ENCODE peak calls at places on chromosomes 1 and 21, in five cellular contexts. One of them, this sample, is unnamed. For H3K4me1, the result is how much of the 10 kb centered on the place peaks cover.

GRCh38 chr1:203464226-203464625 is 11.4 kb upstream of the PRELP start:
- DNase-seq in transverse colon: no peak
- DNase-seq in GM23338: no peak
- DNase-seq in prostate gland: no peak
- DNase-seq in stomach: no peak
- DNase-seq in this sample: peak

GRCh38 chr1:55535724-55536262 is 320.6 kb upstream of the USP24 start:
- DNase-seq in GM23338: no peak
- DNase-seq in stomach: no peak
- DNase-seq in transverse colon: no peak
- DNase-seq in prostate gland: no peak
- DNase-seq in this sample: no peak

GRCh38 chr1:147757015-147757990 is 3.1 kb downstream of the GJA5 start:
- DNase-seq in transverse colon: no peak
- DNase-seq in stomach: peak
- DNase-seq in prostate gland: peak
- DNase-seq in GM23338: no peak
- DNase-seq in this sample: no peak

GRCh38 chr21:44984792-44985440 is 45.1 kb downstream of the SLX9 start:
- DNase-seq in prostate gland: no peak
- DNase-seq in stomach: no peak
- DNase-seq in GM23338: peak
- DNase-seq in transverse colon: no peak
- DNase-seq in this sample: no peak

GRCh38 chr1:62377043-62377562 is 57.9 kb upstream of the KANK4 start:
- DNase-seq in transverse colon: no peak
- DNase-seq in GM23338: no peak
- DNase-seq in stomach: no peak
- DNase-seq in prostate gland: no peak
- DNase-seq in this sample: no peak

GRCh38 chr21:44973598-44973997 is 33.8 kb downstream of the SLX9 start:
- DNase-seq in stomach: no peak
- DNase-seq in prostate gland: no peak
- DNase-seq in transverse colon: no peak
- DNase-seq in GM23338: no peak
- DNase-seq in this sample: no peak

GRCh38 chr1:218472885-218473284 is 127.7 kb downstream of the TGFB2 start:
- DNase-seq in prostate gland: no peak
- DNase-seq in stomach: no peak
- DNase-seq in transverse colon: no peak
- DNase-seq in GM23338: no peak
- DNase-seq in this sample: no peak

GRCh38 chr1:145692785-145693443 is 14.3 kb downstream of the PDZK1 start:
- DNase-seq in transverse colon: no peak
- DNase-seq in GM23338: no peak
- DNase-seq in stomach: no peak
- DNase-seq in prostate gland: no peak
- DNase-seq in this sample: no peak

GRCh38 chr1:89975540-89976125 is 19.3 kb upstream of the ZNF326 start:
- DNase-seq in prostate gland: no peak
- DNase-seq in stomach: no peak
- DNase-seq in GM23338: no peak
- DNase-seq in transverse colon: no peak
- DNase-seq in this sample: peak

GRCh38 chr1:10082785-10083479 is 50.2 kb downstream of the UBE4B start:
- DNase-seq in stomach: no peak
- DNase-seq in prostate gland: no peak
- DNase-seq in transverse colon: no peak
- DNase-seq in GM23338: no peak
- DNase-seq in this sample: no peak

GRCh38 chr1:118504867-118505266 is 319.8 kb upstream of the SPAG17 start:
- DNase-seq in GM23338: no peak
- DNase-seq in stomach: peak
- DNase-seq in prostate gland: no peak
- DNase-seq in transverse colon: no peak
- DNase-seq in this sample: no peak

GRCh38 chr1:44254392-44254791 is 41.1 kb downstream of the DMAP1 start:
- DNase-seq in transverse colon: no peak
- DNase-seq in prostate gland: no peak
- DNase-seq in GM23338: no peak
- DNase-seq in stomach: no peak
- DNase-seq in this sample: no peak

GRCh38 chr1:36735939-36736730 is 253.4 kb upstream of the CSF3R start:
- DNase-seq in stomach: no peak
- DNase-seq in transverse colon: no peak
- DNase-seq in prostate gland: no peak
- DNase-seq in GM23338: no peak
- DNase-seq in this sample: no peak

GRCh38 chr1:170210142-170210541 is 64.4 kb downstream of the NTMT2 start:
- DNase-seq in transverse colon: no peak
- DNase-seq in prostate gland: no peak
- DNase-seq in stomach: no peak
- DNase-seq in GM23338: no peak
- DNase-seq in this sample: no peak

GRCh38 chr1:202411421-202411820 is 62.9 kb downstream of the PPP1R12B start:
- DNase-seq in prostate gland: no peak
- DNase-seq in stomach: no peak
- DNase-seq in transverse colon: no peak
- DNase-seq in GM23338: peak
- DNase-seq in this sample: no peak

GRCh38 chr1:17615157-17615556 is 75.7 kb downstream of the ARHGEF10L start:
- DNase-seq in prostate gland: no peak
- DNase-seq in GM23338: no peak
- DNase-seq in transverse colon: peak
- DNase-seq in stomach: no peak
- DNase-seq in this sample: no peak

GRCh38 chr1:40799351-40799867 is 15.8 kb downstream of the KCNQ4 start:
- DNase-seq in transverse colon: no peak
- DNase-seq in GM23338: no peak
- DNase-seq in stomach: peak
- DNase-seq in prostate gland: no peak
- DNase-seq in this sample: peak

GRCh38 chr1:177206831-177207230 is 36.1 kb downstream of the BRINP2 start:
- DNase-seq in stomach: no peak
- DNase-seq in GM23338: no peak
- DNase-seq in transverse colon: no peak
- DNase-seq in prostate gland: no peak
- DNase-seq in this sample: no peak

GRCh38 chr21:37071561-37072238 is 1.2 kb downstream of the PIGP start:
- DNase-seq in transverse colon: peak
- DNase-seq in stomach: peak
- DNase-seq in prostate gland: peak
- DNase-seq in GM23338: peak
- DNase-seq in this sample: peak

GRCh38 chr1:176073524-176074157 is 133.4 kb downstream of the COP1 start:
- DNase-seq in transverse colon: no peak
- DNase-seq in prostate gland: peak
- DNase-seq in stomach: no peak
- DNase-seq in GM23338: peak
- DNase-seq in this sample: peak

GRCh38 chr1:19909392-19909791 is 14.0 kb downstream of the PLA2G2E start:
- DNase-seq in prostate gland: no peak
- DNase-seq in GM23338: no peak
- DNase-seq in stomach: no peak
- DNase-seq in transverse colon: no peak
- DNase-seq in this sample: no peak

GRCh38 chr1:18469514-18469913 is 11.2 kb upstream of the KLHDC7A start:
- DNase-seq in stomach: no peak
- DNase-seq in GM23338: no peak
- DNase-seq in prostate gland: no peak
- DNase-seq in transverse colon: no peak
- DNase-seq in this sample: no peak

GRCh38 chr1:78370779-78371482 is 119.8 kb upstream of the PTGFR start:
- DNase-seq in prostate gland: no peak
- DNase-seq in transverse colon: no peak
- DNase-seq in stomach: no peak
- DNase-seq in GM23338: no peak
- DNase-seq in this sample: no peak

GRCh38 chr1:202203238-202204039 is 9.8 kb downstream of the LGR6 start:
- DNase-seq in GM23338: no peak
- DNase-seq in stomach: no peak
- DNase-seq in transverse colon: no peak
- DNase-seq in prostate gland: no peak
- DNase-seq in this sample: no peak

GRCh38 chr1:53410100-53410541 is 49.1 kb upstream of the DMRTB1 start:
- DNase-seq in GM23338: peak
- DNase-seq in stomach: no peak
- DNase-seq in prostate gland: no peak
- DNase-seq in transverse colon: no peak
- DNase-seq in this sample: no peak

GRCh38 chr1:57470028-57470427 is 46.2 kb upstream of the DAB1 start:
- DNase-seq in stomach: no peak
- DNase-seq in transverse colon: no peak
- DNase-seq in prostate gland: no peak
- DNase-seq in GM23338: peak
- DNase-seq in this sample: no peak

GRCh38 chr1:53449026-53449425 is 10.2 kb upstream of the DMRTB1 start:
- DNase-seq in transverse colon: no peak
- DNase-seq in GM23338: no peak
- DNase-seq in prostate gland: no peak
- DNase-seq in stomach: no peak
- DNase-seq in this sample: no peak

GRCh38 chr1:11680270-11681070 is 478 bp downstream of the MAD2L2 start:
- DNase-seq in stomach: no peak
- DNase-seq in GM23338: peak
- DNase-seq in prostate gland: no peak
- DNase-seq in transverse colon: peak
- DNase-seq in this sample: peak

GRCh38 chr1:67652800-67653199 is 32.2 kb upstream of the GADD45A start:
- DNase-seq in GM23338: peak
- DNase-seq in stomach: no peak
- DNase-seq in transverse colon: no peak
- DNase-seq in prostate gland: no peak
- DNase-seq in this sample: peak

GRCh38 chr21:37087188-37087587 is 14.1 kb downstream of the TTC3 start:
- DNase-seq in prostate gland: no peak
- DNase-seq in transverse colon: no peak
- DNase-seq in GM23338: peak
- DNase-seq in stomach: no peak
- DNase-seq in this sample: peak

GRCh38 chr1:154866257-154866994 is 3.7 kb downstream of the KCNN3 start:
- DNase-seq in GM23338: no peak
- DNase-seq in prostate gland: no peak
- DNase-seq in stomach: no peak
- DNase-seq in transverse colon: no peak
- DNase-seq in this sample: no peak

GRCh38 chr21:16213518-16213917 is 483.7 kb downstream of the USP25 start:
- DNase-seq in GM23338: no peak
- DNase-seq in transverse colon: no peak
- DNase-seq in stomach: no peak
- DNase-seq in prostate gland: no peak
- DNase-seq in this sample: peak

GRCh38 chr1:245272676-245273075 is 117.9 kb downstream of the KIF26B start:
- DNase-seq in GM23338: no peak
- DNase-seq in transverse colon: no peak
- DNase-seq in stomach: no peak
- DNase-seq in prostate gland: no peak
- DNase-seq in this sample: no peak

GRCh38 chr1:173436831-173437428 is 40.2 kb upstream of the PRDX6 start:
- DNase-seq in stomach: no peak
- DNase-seq in GM23338: no peak
- DNase-seq in transverse colon: no peak
- DNase-seq in prostate gland: no peak
- DNase-seq in this sample: no peak

GRCh38 chr1:242011879-242012674 is 13.2 kb upstream of the MAP1LC3C start:
- DNase-seq in prostate gland: no peak
- DNase-seq in transverse colon: no peak
- DNase-seq in stomach: no peak
- DNase-seq in GM23338: peak
- DNase-seq in this sample: no peak

DNA sequence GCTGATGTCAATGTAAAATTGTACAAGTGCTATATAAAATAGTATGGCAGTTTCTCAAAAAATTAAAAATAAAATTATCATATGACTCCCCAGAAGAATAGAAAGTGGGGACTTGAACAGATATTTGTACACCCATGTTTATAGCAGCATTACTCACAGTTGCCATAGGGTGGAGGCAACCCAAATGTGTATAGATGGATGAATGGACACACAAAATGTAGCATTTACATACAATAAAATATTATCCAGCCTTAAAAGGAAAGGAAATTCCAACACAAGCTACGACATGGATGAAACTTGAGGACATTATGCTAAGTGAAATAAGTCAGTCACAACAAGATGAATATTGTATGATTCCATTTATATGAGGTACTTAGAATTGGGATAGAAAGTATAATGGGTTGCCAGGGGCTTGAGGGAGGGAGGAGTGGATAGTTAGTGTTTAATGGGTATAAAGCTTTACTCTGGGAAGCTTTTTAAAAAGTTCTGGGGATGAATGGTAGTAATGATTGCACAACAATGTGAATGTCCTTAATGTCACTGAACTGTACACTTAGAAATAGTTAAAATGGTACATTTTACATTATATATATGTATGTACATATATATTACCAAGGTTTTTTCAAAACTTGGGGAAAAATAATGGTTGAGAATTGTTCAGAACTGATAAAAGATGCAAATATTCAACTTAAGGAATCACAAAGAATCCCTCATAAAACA is 53.0 kb upstream of the ADORA3 start:
- DNase-seq in GM23338: no peak
- DNase-seq in transverse colon: no peak
- DNase-seq in stomach: no peak
- DNase-seq in prostate gland: no peak
- DNase-seq in this sample: no peak
- TF ChIP-seq POLR2AphosphoS5 in GM23338: no peak
- TF ChIP-seq POLR2AphosphoS5 in transverse colon: no peak
- TF ChIP-seq POLR2AphosphoS5 in stomach: no peak
- TF ChIP-seq POLR2AphosphoS5 in prostate gland: no peak
- TF ChIP-seq POLR2AphosphoS5 in this sample: no peak

GRCh38 chr1:230103341-230104173 is 36.5 kb downstream of the GALNT2 start:
- DNase-seq in stomach: no peak
- DNase-seq in prostate gland: no peak
- DNase-seq in GM23338: no peak
- DNase-seq in transverse colon: no peak
- DNase-seq in this sample: no peak
- H3K4me1 ChIP-seq in stomach: half or more
- H3K4me1 ChIP-seq in prostate gland: under half
- H3K4me1 ChIP-seq in GM23338: under half
- H3K4me1 ChIP-seq in transverse colon: under half
- H3K4me1 ChIP-seq in this sample: under half

GRCh38 chr1:155979525-155980343 is 1.4 kb upstream of the ARHGEF2 start:
- DNase-seq in prostate gland: no peak
- DNase-seq in GM23338: no peak
- DNase-seq in stomach: no peak
- DNase-seq in transverse colon: peak
- DNase-seq in this sample: no peak
- TF ChIP-seq POLR2AphosphoS5 in prostate gland: no peak
- TF ChIP-seq POLR2AphosphoS5 in GM23338: no peak
- TF ChIP-seq POLR2AphosphoS5 in stomach: no peak
- TF ChIP-seq POLR2AphosphoS5 in transverse colon: no peak
- TF ChIP-seq POLR2AphosphoS5 in this sample: no peak

DNA sequence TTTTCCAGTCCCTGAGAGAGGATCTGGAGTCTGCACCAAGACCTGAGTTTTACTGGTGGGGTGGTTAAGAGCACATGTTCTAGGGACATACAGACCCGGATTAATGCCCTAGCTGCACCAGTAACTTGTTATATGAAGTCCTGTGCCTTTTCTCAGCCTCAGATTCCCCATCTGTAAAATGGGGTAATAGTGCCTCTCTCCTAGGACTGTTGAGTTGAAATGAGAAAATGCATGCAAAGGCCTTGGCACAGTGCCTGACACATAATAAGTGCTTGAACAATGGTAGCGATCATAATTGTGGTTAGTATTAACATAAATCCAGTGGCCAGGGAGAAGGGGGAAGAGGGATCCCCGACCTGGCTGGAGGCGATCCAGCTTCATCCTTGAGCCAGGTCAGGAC is 12.3 kb downstream of the AHDC1 start:
- DNase-seq in GM23338: no peak
- DNase-seq in prostate gland: no peak
- DNase-seq in transverse colon: no peak
- DNase-seq in stomach: no peak
- DNase-seq in this sample: no peak
- H3K4me1 ChIP-seq in GM23338: under half
- H3K4me1 ChIP-seq in prostate gland: under half
- H3K4me1 ChIP-seq in transverse colon: half or more
- H3K4me1 ChIP-seq in stomach: half or more
- H3K4me1 ChIP-seq in this sample: under half